ENCODE peak calls at places on chromosomes 1 and 21, in five cellular contexts. One of them, this sample, is unnamed.

GRCh38 chr1:223142795-223143759 is at the start of gene TLR5:
- DNase-seq in mucosa of descending colon: peak; percentile 92
- DNase-seq in fibroblast of mammary gland: peak; percentile 18
- DNase-seq in breast epithelium: peak; percentile 80
- DNase-seq in fibroblast of the aortic adventitia: peak; percentile 38
- DNase-seq in this sample: peak; percentile 44

GRCh38 chr1:151905070-151905442 is 4.3 kb downstream of the THEM4 start:
- DNase-seq in mucosa of descending colon: no peak
- DNase-seq in fibroblast of mammary gland: peak; percentile 41
- DNase-seq in breast epithelium: no peak
- DNase-seq in fibroblast of the aortic adventitia: peak; percentile 53
- DNase-seq in this sample: peak; percentile 62

GRCh38 chr1:206435450-206435849 is 34.8 kb upstream of the IKBKE start:
- DNase-seq in mucosa of descending colon: no peak
- DNase-seq in fibroblast of mammary gland: peak; percentile 33
- DNase-seq in breast epithelium: no peak
- DNase-seq in fibroblast of the aortic adventitia: no peak
- DNase-seq in this sample: peak; percentile 28

GRCh38 chr1:204376919-204377799 is 17.4 kb upstream of the PLEKHA6 start:
- DNase-seq in mucosa of descending colon: peak; percentile 81
- DNase-seq in fibroblast of mammary gland: no peak
- DNase-seq in breast epithelium: no peak
- DNase-seq in fibroblast of the aortic adventitia: no peak
- DNase-seq in this sample: no peak

GRCh38 chr1:45622267-45622890 is 1.5 kb downstream of the CCDC17 start:
- DNase-seq in mucosa of descending colon: no peak
- DNase-seq in fibroblast of mammary gland: no peak
- DNase-seq in breast epithelium: no peak
- DNase-seq in fibroblast of the aortic adventitia: no peak
- DNase-seq in this sample: no peak

GRCh38 chr1:156146006-156146748 is 7.2 kb upstream of the SEMA4A start:
- DNase-seq in mucosa of descending colon: no peak
- DNase-seq in fibroblast of mammary gland: peak; percentile 94
- DNase-seq in breast epithelium: peak; percentile 88
- DNase-seq in fibroblast of the aortic adventitia: peak; percentile 95
- DNase-seq in this sample: peak; percentile 95

GRCh38 chr1:230600111-230601000 is 41.9 kb upstream of the COG2 start:
- DNase-seq in mucosa of descending colon: no peak
- DNase-seq in fibroblast of mammary gland: no peak
- DNase-seq in breast epithelium: no peak
- DNase-seq in fibroblast of the aortic adventitia: no peak
- DNase-seq in this sample: no peak

GRCh38 chr1:89806612-89807011 is 14.2 kb upstream of the LRRC8D start:
- DNase-seq in mucosa of descending colon: no peak
- DNase-seq in fibroblast of mammary gland: no peak
- DNase-seq in breast epithelium: no peak
- DNase-seq in fibroblast of the aortic adventitia: no peak
- DNase-seq in this sample: no peak

GRCh38 chr1:162023547-162024501 is at the start of gene OLFML2B:
- DNase-seq in mucosa of descending colon: peak; percentile 70
- DNase-seq in fibroblast of mammary gland: peak; percentile 93
- DNase-seq in breast epithelium: no peak
- DNase-seq in fibroblast of the aortic adventitia: peak; percentile 84
- DNase-seq in this sample: peak; percentile 80

GRCh38 chr1:8421721-8422120 is 103.8 kb downstream of the SLC45A1 start:
- DNase-seq in mucosa of descending colon: no peak
- DNase-seq in fibroblast of mammary gland: peak; percentile 58
- DNase-seq in breast epithelium: no peak
- DNase-seq in fibroblast of the aortic adventitia: peak; percentile 48
- DNase-seq in this sample: no peak

GRCh38 chr1:196609114-196609737 is 986 bp upstream of the KCNT2 start:
- DNase-seq in mucosa of descending colon: no peak
- DNase-seq in fibroblast of mammary gland: peak; percentile 14
- DNase-seq in breast epithelium: no peak
- DNase-seq in fibroblast of the aortic adventitia: peak; percentile 17
- DNase-seq in this sample: no peak

GRCh38 chr1:3021233-3021671 is at the start of gene ACTRT2:
- DNase-seq in mucosa of descending colon: no peak
- DNase-seq in fibroblast of mammary gland: no peak
- DNase-seq in breast epithelium: no peak
- DNase-seq in fibroblast of the aortic adventitia: no peak
- DNase-seq in this sample: no peak

GRCh38 chr1:98323906-98324358 is 337.6 kb upstream of the SNX7 start:
- DNase-seq in mucosa of descending colon: no peak
- DNase-seq in fibroblast of mammary gland: peak; percentile 84
- DNase-seq in breast epithelium: no peak
- DNase-seq in fibroblast of the aortic adventitia: peak; percentile 99
- DNase-seq in this sample: peak; percentile 98

GRCh38 chr1:37477198-37477931 is 3.0 kb downstream of the ZC3H12A start:
- DNase-seq in mucosa of descending colon: peak; percentile 92
- DNase-seq in fibroblast of mammary gland: peak; percentile 38
- DNase-seq in breast epithelium: peak; percentile 84
- DNase-seq in fibroblast of the aortic adventitia: peak; percentile 50
- DNase-seq in this sample: peak; percentile 87

GRCh38 chr1:12179638-12180121 is 12.9 kb downstream of the TNFRSF1B start:
- DNase-seq in mucosa of descending colon: no peak
- DNase-seq in fibroblast of mammary gland: no peak
- DNase-seq in breast epithelium: no peak
- DNase-seq in fibroblast of the aortic adventitia: no peak
- DNase-seq in this sample: no peak

GRCh38 chr1:31013187-31013864 is 52.2 kb downstream of the PUM1 start:
- DNase-seq in mucosa of descending colon: no peak
- DNase-seq in fibroblast of mammary gland: peak; percentile 41
- DNase-seq in breast epithelium: no peak
- DNase-seq in fibroblast of the aortic adventitia: peak; percentile 43
- DNase-seq in this sample: peak; percentile 33

GRCh38 chr1:94039871-94040569 is 80.9 kb downstream of the ABCA4 start:
- DNase-seq in mucosa of descending colon: no peak
- DNase-seq in fibroblast of mammary gland: peak; percentile 29
- DNase-seq in breast epithelium: no peak
- DNase-seq in fibroblast of the aortic adventitia: peak; percentile 75
- DNase-seq in this sample: peak; percentile 20

GRCh38 chr1:109827466-109827865 is 63.7 kb upstream of the EPS8L3 start:
- DNase-seq in mucosa of descending colon: no peak
- DNase-seq in fibroblast of mammary gland: peak; percentile 50
- DNase-seq in breast epithelium: no peak
- DNase-seq in fibroblast of the aortic adventitia: no peak
- DNase-seq in this sample: no peak

GRCh38 chr1:100440075-100440809 is 87.9 kb downstream of the CDC14A start:
- DNase-seq in mucosa of descending colon: peak; percentile 60
- DNase-seq in fibroblast of mammary gland: no peak
- DNase-seq in breast epithelium: no peak
- DNase-seq in fibroblast of the aortic adventitia: no peak
- DNase-seq in this sample: no peak

GRCh38 chr1:170707959-170708666 is 44.2 kb downstream of the PRRX1 start:
- DNase-seq in mucosa of descending colon: no peak
- DNase-seq in fibroblast of mammary gland: peak; percentile 100
- DNase-seq in breast epithelium: no peak
- DNase-seq in fibroblast of the aortic adventitia: peak; percentile 97
- DNase-seq in this sample: peak; percentile 86

GRCh38 chr1:225354906-225355305 is 72.9 kb downstream of the LBR start:
- DNase-seq in mucosa of descending colon: no peak
- DNase-seq in fibroblast of mammary gland: no peak
- DNase-seq in breast epithelium: no peak
- DNase-seq in fibroblast of the aortic adventitia: no peak
- DNase-seq in this sample: no peak

GRCh38 chr1:5980314-5981008 is 11.8 kb downstream of the NPHP4 start:
- DNase-seq in mucosa of descending colon: no peak
- DNase-seq in fibroblast of mammary gland: peak; percentile 81
- DNase-seq in breast epithelium: no peak
- DNase-seq in fibroblast of the aortic adventitia: peak; percentile 59
- DNase-seq in this sample: peak; percentile 77

GRCh38 chr1:202625416-202626360 is 84.6 kb downstream of the SYT2 start:
- DNase-seq in mucosa of descending colon: peak; percentile 77
- DNase-seq in fibroblast of mammary gland: peak; percentile 61
- DNase-seq in breast epithelium: peak; percentile 36
- DNase-seq in fibroblast of the aortic adventitia: peak; percentile 56
- DNase-seq in this sample: peak; percentile 78

GRCh38 chr1:9691108-9691445 is 39.5 kb downstream of the PIK3CD start:
- DNase-seq in mucosa of descending colon: no peak
- DNase-seq in fibroblast of mammary gland: peak; percentile 27
- DNase-seq in breast epithelium: no peak
- DNase-seq in fibroblast of the aortic adventitia: no peak
- DNase-seq in this sample: no peak

GRCh38 chr1:9691726-9692125 is 40.2 kb downstream of the PIK3CD start:
- DNase-seq in mucosa of descending colon: no peak
- DNase-seq in fibroblast of mammary gland: no peak
- DNase-seq in breast epithelium: no peak
- DNase-seq in fibroblast of the aortic adventitia: no peak
- DNase-seq in this sample: no peak

GRCh38 chr1:9689971-9690381 is 38.4 kb downstream of the PIK3CD start:
- DNase-seq in mucosa of descending colon: peak; percentile 69
- DNase-seq in fibroblast of mammary gland: no peak
- DNase-seq in breast epithelium: no peak
- DNase-seq in fibroblast of the aortic adventitia: no peak
- DNase-seq in this sample: peak; percentile 26

GRCh38 chr1:9689011-9689706 is 37.6 kb downstream of the PIK3CD start:
- DNase-seq in mucosa of descending colon: peak; percentile 89
- DNase-seq in fibroblast of mammary gland: peak; percentile 23
- DNase-seq in breast epithelium: peak; percentile 64
- DNase-seq in fibroblast of the aortic adventitia: peak; percentile 58
- DNase-seq in this sample: peak; percentile 77

GRCh38 chr1:9690440-9691107 is 39.0 kb downstream of the PIK3CD start:
- DNase-seq in mucosa of descending colon: no peak
- DNase-seq in fibroblast of mammary gland: no peak
- DNase-seq in breast epithelium: no peak
- DNase-seq in fibroblast of the aortic adventitia: no peak
- DNase-seq in this sample: no peak
- H3K4me3 ChIP-seq in mucosa of descending colon: no peak overlapping the region
- H3K4me3 ChIP-seq in fibroblast of mammary gland: peak overlapping the region; percentile 54
- H3K4me3 ChIP-seq in breast epithelium: peak overlapping the region; percentile 86
- H3K4me3 ChIP-seq in fibroblast of the aortic adventitia: peak overlapping the region; percentile 69
- H3K4me3 ChIP-seq in this sample: peak overlapping the region; percentile 61

DNA sequence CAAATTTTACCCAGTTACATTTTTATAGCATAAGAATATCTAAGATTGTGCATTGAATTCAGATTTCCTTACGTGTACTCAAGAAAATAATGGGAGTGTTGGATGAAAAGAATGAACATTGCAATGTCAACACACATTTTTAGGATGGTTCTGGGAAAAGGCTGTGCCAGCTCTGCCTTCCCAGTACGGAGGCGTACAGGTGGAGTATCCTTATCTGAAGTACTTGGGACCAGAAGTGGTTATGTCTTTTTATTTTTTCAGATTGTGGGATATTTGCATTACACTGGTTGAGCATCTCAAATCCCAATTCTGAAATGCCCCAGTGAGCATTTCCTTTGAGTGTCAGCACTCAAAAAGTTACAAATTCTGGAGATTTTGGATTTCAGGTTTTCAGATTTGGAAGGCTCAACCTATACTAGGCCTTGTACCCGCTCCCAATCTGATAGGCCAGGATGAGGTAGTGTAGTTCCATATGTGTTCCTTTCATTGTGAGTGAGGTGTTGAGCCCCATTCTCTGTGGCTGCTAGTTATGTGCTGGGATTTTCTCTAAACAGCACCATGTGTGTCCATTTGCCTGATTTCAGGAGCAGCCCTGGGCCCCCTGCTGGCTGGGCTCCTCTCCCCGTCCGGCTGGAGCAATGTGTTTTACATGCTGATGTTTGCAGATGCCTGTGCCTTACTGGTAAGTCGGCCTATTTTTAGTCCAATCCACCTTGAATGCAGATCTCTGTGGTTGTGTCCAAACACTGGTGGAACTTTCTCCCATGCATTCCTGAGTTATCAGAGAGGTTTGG is 60.8 kb downstream of the SLC37A1 start:
- DNase-seq in mucosa of descending colon: no peak
- DNase-seq in fibroblast of mammary gland: peak; percentile 24
- DNase-seq in breast epithelium: no peak
- DNase-seq in fibroblast of the aortic adventitia: no peak
- DNase-seq in this sample: peak; percentile 41
- TF ChIP-seq CTCF in mucosa of descending colon: no peak
- TF ChIP-seq CTCF in fibroblast of mammary gland: peak; percentile 39
- TF ChIP-seq CTCF in breast epithelium: no peak
- TF ChIP-seq CTCF in fibroblast of the aortic adventitia: peak; percentile 31
- TF ChIP-seq CTCF in this sample: peak; percentile 49

GRCh38 chr21:27813750-27814149 is 846.9 kb upstream of the ADAMTS5 start:
- DNase-seq in mucosa of descending colon: no peak
- DNase-seq in fibroblast of mammary gland: no peak
- DNase-seq in breast epithelium: no peak
- DNase-seq in fibroblast of the aortic adventitia: no peak
- DNase-seq in this sample: no peak

GRCh38 chr21:27817061-27817460 is 850.2 kb upstream of the ADAMTS5 start:
- DNase-seq in mucosa of descending colon: no peak
- DNase-seq in fibroblast of mammary gland: no peak
- DNase-seq in breast epithelium: no peak
- DNase-seq in fibroblast of the aortic adventitia: peak; percentile 42
- DNase-seq in this sample: no peak

GRCh38 chr21:27812279-27812678 is 845.4 kb upstream of the ADAMTS5 start:
- DNase-seq in mucosa of descending colon: no peak
- DNase-seq in fibroblast of mammary gland: no peak
- DNase-seq in breast epithelium: no peak
- DNase-seq in fibroblast of the aortic adventitia: no peak
- DNase-seq in this sample: peak; percentile 43

GRCh38 chr21:27817902-27818623 is 851.2 kb upstream of the ADAMTS5 start:
- DNase-seq in mucosa of descending colon: no peak
- DNase-seq in fibroblast of mammary gland: no peak
- DNase-seq in breast epithelium: no peak
- DNase-seq in fibroblast of the aortic adventitia: no peak
- DNase-seq in this sample: no peak

DNA sequence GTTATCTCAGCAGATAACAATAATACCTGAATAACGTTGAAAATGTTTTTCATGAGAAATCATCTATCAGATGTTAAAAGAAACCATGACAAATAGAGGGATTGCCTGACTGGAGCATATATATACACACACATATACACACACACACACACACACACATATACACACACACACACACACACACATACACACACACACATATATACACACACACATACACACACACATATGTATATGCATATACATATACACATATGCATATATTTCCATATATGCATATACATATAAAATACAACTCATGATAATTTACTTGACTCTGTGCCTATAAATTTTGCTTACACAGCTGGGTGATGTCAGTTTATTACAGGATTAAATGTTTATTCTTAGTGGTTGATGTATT is 847.3 kb upstream of the ADAMTS5 start:
- DNase-seq in mucosa of descending colon: no peak
- DNase-seq in fibroblast of mammary gland: no peak
- DNase-seq in breast epithelium: no peak
- DNase-seq in fibroblast of the aortic adventitia: no peak
- DNase-seq in this sample: no peak
- H3K4me3 ChIP-seq in mucosa of descending colon: no peak overlapping the region
- H3K4me3 ChIP-seq in fibroblast of mammary gland: no peak overlapping the region
- H3K4me3 ChIP-seq in breast epithelium: no peak overlapping the region
- H3K4me3 ChIP-seq in fibroblast of the aortic adventitia: no peak overlapping the region
- H3K4me3 ChIP-seq in this sample: no peak overlapping the region

DNA sequence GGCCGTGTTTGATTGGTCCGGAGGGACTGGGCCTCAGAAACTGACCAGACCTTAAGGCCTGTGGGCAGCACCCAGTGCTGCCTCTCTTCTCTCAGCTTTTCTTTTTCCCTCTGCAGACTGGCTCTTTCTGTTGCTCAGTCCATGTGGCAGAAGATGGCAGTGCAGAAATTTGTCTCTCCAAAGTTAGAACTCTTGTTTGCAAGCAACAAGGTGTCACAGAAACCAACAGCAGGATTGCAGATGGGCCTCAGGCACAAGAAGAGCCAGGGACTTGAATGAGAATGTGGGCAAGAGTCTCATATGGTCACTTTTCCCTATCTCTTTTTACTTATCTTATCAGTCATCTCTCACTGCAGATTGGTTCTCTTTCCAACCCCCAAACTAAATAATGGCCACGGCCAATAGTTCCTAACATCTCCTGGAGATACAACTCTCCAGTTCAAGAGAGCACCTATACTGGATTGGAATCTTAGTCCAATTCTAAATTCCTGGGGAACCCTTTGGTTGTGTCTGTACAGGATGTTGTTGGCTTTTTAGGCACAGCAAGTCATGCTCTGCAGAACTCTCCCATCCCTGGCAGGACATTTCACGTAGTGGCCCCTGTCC is 95.4 kb upstream of the RALGPS2 start:
- DNase-seq in mucosa of descending colon: no peak
- DNase-seq in fibroblast of mammary gland: no peak
- DNase-seq in breast epithelium: no peak
- DNase-seq in fibroblast of the aortic adventitia: no peak
- DNase-seq in this sample: no peak
- TF ChIP-seq CTCF in mucosa of descending colon: no peak
- TF ChIP-seq CTCF in fibroblast of mammary gland: peak; percentile 11
- TF ChIP-seq CTCF in breast epithelium: no peak
- TF ChIP-seq CTCF in fibroblast of the aortic adventitia: peak; percentile 40
- TF ChIP-seq CTCF in this sample: no peak

This sample was measured in cardiac fibroblast.